ENCODE peak calls at places on chromosome 6, in six cellular contexts. C, U, G, M, P and W are unnamed samples.

GRCh38 chr6:118768904-118769325 is 117.5 kb upstream of the CEP85L start:
- DNase-seq in U (no peak), C (no peak), G (no peak), M (no peak), P (no peak), W (no peak)

GRCh38 chr6:12767016-12767415 is 50.4 kb downstream of the PHACTR1 start:
- DNase-seq in P (no peak), U (no peak), M (no peak), C (no peak), G (no peak), W (no peak)

GRCh38 chr6:53878808-53879207 is 84.0 kb downstream of the LRRC1 start:
- DNase-seq in U (no peak), G (no peak), C (no peak), P (no peak), M (no peak), W (no peak)

GRCh38 chr6:146300540-146300939 is 243.1 kb upstream of the RAB32 start:
- DNase-seq in C (no peak), U (no peak), P (no peak), M (no peak), G (no peak), W (no peak)

GRCh38 chr6:138925806-138926205 is 62.2 kb downstream of the REPS1 start:
- DNase-seq in C (no peak), U (no peak), G (no peak), P (no peak), M (no peak), W (no peak)

GRCh38 chr6:122610690-122611455 is 668 bp downstream of the PKIB start:
- DNase-seq in U (peak), P (no peak), G (no peak), C (peak), M (peak), W (no peak)

GRCh38 chr6:4941782-4942672 is 61.8 kb downstream of the RPP40 start:
- DNase-seq in U (peak), M (no peak), C (no peak), G (peak), P (peak), W (peak)

GRCh38 chr6:145214570-145214969 is 520.8 kb downstream of the EPM2A start:
- DNase-seq in U (peak), G (peak), P (no peak), M (no peak), C (peak), W (no peak)

GRCh38 chr6:55212147-55212546 is 37.8 kb downstream of the HCRTR2 start:
- DNase-seq in G (peak), C (no peak), P (no peak), M (no peak), U (no peak), W (no peak)

GRCh38 chr6:11654876-11655275 is 117.3 kb downstream of the TMEM170B start:
- DNase-seq in G (peak), C (no peak), P (no peak), M (no peak), U (no peak), W (no peak)

GRCh38 chr6:88520445-88520844 is 354.3 kb upstream of the CNR1 start:
- DNase-seq in C (no peak), G (no peak), P (no peak), M (no peak), U (no peak), W (no peak)

GRCh38 chr6:167863897-167864296 is 37.2 kb downstream of the AFDN start:
- DNase-seq in C (no peak), M (no peak), U (no peak), G (no peak), P (no peak), W (no peak)

GRCh38 chr6:105805581-105806023 is 280.5 kb upstream of the PRDM1 start:
- DNase-seq in M (no peak), G (peak), C (no peak), P (no peak), U (no peak), W (no peak)

GRCh38 chr6:137717074-137718073 is 149.7 kb upstream of the TNFAIP3 start:
- DNase-seq in U (peak), P (no peak), C (no peak), G (no peak), M (no peak), W (peak)

GRCh38 chr6:111484655-111484974 is 1.6 kb upstream of the REV3L start:
- DNase-seq in U (peak), G (peak), C (no peak), M (no peak), P (no peak), W (no peak)

GRCh38 chr6:110728501-110728900 is 86.8 kb downstream of the CDK19 start:
- DNase-seq in G (no peak), U (peak), C (no peak), P (no peak), M (no peak), W (no peak)

GRCh38 chr6:126826315-126826714 is 292.2 kb upstream of the RSPO3 start:
- DNase-seq in M (no peak), U (no peak), C (no peak), P (no peak), G (peak), W (no peak)

GRCh38 chr6:167794386-167795157 is 32.1 kb upstream of the AFDN start:
- DNase-seq in U (no peak), C (no peak), P (no peak), G (no peak), M (no peak), W (no peak)

GRCh38 chr6:41670703-41671360 is 32.6 kb downstream of the MDFI start:
- DNase-seq in G (no peak), U (no peak), M (no peak), P (no peak), C (no peak), W (no peak)

GRCh38 chr6:39077882-39078594 is 29.5 kb downstream of the GLP1R start:
- DNase-seq in P (no peak), U (no peak), G (no peak), M (no peak), C (no peak), W (no peak)

GRCh38 chr6:143313163-143313562 is 137.3 kb downstream of the ADAT2 start:
- DNase-seq in U (no peak), G (no peak), C (no peak), P (no peak), M (no peak), W (no peak)

GRCh38 chr6:69984506-69984905 is 118.2 kb downstream of the COL19A1 start:
- DNase-seq in M (no peak), P (no peak), C (no peak), U (no peak), G (no peak), W (no peak)

GRCh38 chr6:145763742-145764141 is 28.4 kb upstream of the EPM2A start:
- DNase-seq in P (no peak), G (no peak), U (no peak), C (no peak), M (no peak), W (no peak)

GRCh38 chr6:104600659-104600971 is 259.1 kb downstream of the HACE1 start:
- DNase-seq in C (no peak), U (no peak), P (no peak), G (no peak), M (no peak), W (no peak)

GRCh38 chr6:41682966-41683459 is 44.7 kb downstream of the MDFI start:
- DNase-seq in G (no peak), U (no peak), M (no peak), C (no peak), P (no peak), W (no peak)